ENCODE peak calls at places on chromosome 4, in ten cellular contexts. One of them, this sample, is unnamed.
A peak's percentile ranks its signal among the peaks of the same experiment; 100 is the strongest.

GRCh38 chr4:64713256-64713840 is 304.1 kb upstream of the TECRL start:
- DNase-seq in brain microvascular endothelial cell: peak; percentile 3
- DNase-seq in HCT116: no peak
- DNase-seq in thoracic aorta: no peak
- DNase-seq in lower lobe of right lung: no peak
- DNase-seq in body of pancreas: no peak
- DNase-seq in endodermal cell: no peak
- DNase-seq in neural progenitor cell: peak; percentile 23
- DNase-seq in psoas muscle: no peak
- DNase-seq in astrocyte: peak; percentile 19
- DNase-seq in this sample: no peak

GRCh38 chr4:182644326-182645050 is 272.7 kb downstream of the DCTD start:
- DNase-seq in thoracic aorta: no peak
- DNase-seq in astrocyte: peak; percentile 88
- DNase-seq in endodermal cell: no peak
- DNase-seq in neural progenitor cell: no peak
- DNase-seq in lower lobe of right lung: no peak
- DNase-seq in brain microvascular endothelial cell: peak; percentile 61
- DNase-seq in body of pancreas: no peak
- DNase-seq in HCT116: no peak
- DNase-seq in psoas muscle: no peak
- DNase-seq in this sample: no peak

GRCh38 chr4:7280906-7281305 is 88.6 kb downstream of the SORCS2 start:
- DNase-seq in brain microvascular endothelial cell: peak; percentile 13
- DNase-seq in neural progenitor cell: no peak
- DNase-seq in HCT116: no peak
- DNase-seq in psoas muscle: no peak
- DNase-seq in endodermal cell: no peak
- DNase-seq in astrocyte: peak; percentile 36
- DNase-seq in thoracic aorta: no peak
- DNase-seq in lower lobe of right lung: no peak
- DNase-seq in body of pancreas: no peak
- DNase-seq in this sample: no peak

GRCh38 chr4:153318696-153319320 is 25.7 kb upstream of the MND1 start:
- DNase-seq in psoas muscle: no peak
- DNase-seq in HCT116: peak; percentile 39
- DNase-seq in brain microvascular endothelial cell: peak; percentile 35
- DNase-seq in astrocyte: peak; percentile 14
- DNase-seq in thoracic aorta: no peak
- DNase-seq in lower lobe of right lung: no peak
- DNase-seq in body of pancreas: peak; percentile 56
- DNase-seq in endodermal cell: peak; percentile 61
- DNase-seq in neural progenitor cell: peak; percentile 58
- DNase-seq in this sample: no peak

GRCh38 chr4:12689457-12689856 is 794.7 kb downstream of the RAB28 start:
- DNase-seq in neural progenitor cell: no peak
- DNase-seq in psoas muscle: no peak
- DNase-seq in HCT116: no peak
- DNase-seq in body of pancreas: no peak
- DNase-seq in astrocyte: no peak
- DNase-seq in endodermal cell: no peak
- DNase-seq in lower lobe of right lung: no peak
- DNase-seq in thoracic aorta: no peak
- DNase-seq in brain microvascular endothelial cell: no peak
- DNase-seq in this sample: no peak

GRCh38 chr4:75135068-75135825 is 202.3 kb downstream of the PARM1 start:
- DNase-seq in thoracic aorta: no peak
- DNase-seq in body of pancreas: no peak
- DNase-seq in psoas muscle: no peak
- DNase-seq in HCT116: no peak
- DNase-seq in endodermal cell: no peak
- DNase-seq in neural progenitor cell: no peak
- DNase-seq in brain microvascular endothelial cell: no peak
- DNase-seq in lower lobe of right lung: no peak
- DNase-seq in astrocyte: no peak
- DNase-seq in this sample: no peak

GRCh38 chr4:132180020-132180427 is 969.1 kb upstream of the PCDH10 start:
- DNase-seq in endodermal cell: no peak
- DNase-seq in neural progenitor cell: no peak
- DNase-seq in brain microvascular endothelial cell: peak; percentile 37
- DNase-seq in astrocyte: peak; percentile 92
- DNase-seq in thoracic aorta: no peak
- DNase-seq in psoas muscle: no peak
- DNase-seq in HCT116: no peak
- DNase-seq in lower lobe of right lung: no peak
- DNase-seq in body of pancreas: no peak
- DNase-seq in this sample: no peak

GRCh38 chr4:146417822-146418221 is 103.9 kb downstream of the SLC10A7 start:
- DNase-seq in thoracic aorta: no peak
- DNase-seq in lower lobe of right lung: no peak
- DNase-seq in HCT116: no peak
- DNase-seq in body of pancreas: no peak
- DNase-seq in astrocyte: no peak
- DNase-seq in endodermal cell: no peak
- DNase-seq in brain microvascular endothelial cell: no peak
- DNase-seq in neural progenitor cell: no peak
- DNase-seq in psoas muscle: no peak
- DNase-seq in this sample: no peak

GRCh38 chr4:68342139-68342538 is 7.8 kb downstream of the YTHDC1 start:
- DNase-seq in HCT116: no peak
- DNase-seq in body of pancreas: no peak
- DNase-seq in astrocyte: peak; percentile 58
- DNase-seq in thoracic aorta: no peak
- DNase-seq in psoas muscle: no peak
- DNase-seq in lower lobe of right lung: peak; percentile 20
- DNase-seq in neural progenitor cell: peak; percentile 5
- DNase-seq in endodermal cell: no peak
- DNase-seq in brain microvascular endothelial cell: peak; percentile 92
- DNase-seq in this sample: no peak

GRCh38 chr4:68344049-68344448 is 5.8 kb downstream of the YTHDC1 start:
- DNase-seq in astrocyte: no peak
- DNase-seq in lower lobe of right lung: no peak
- DNase-seq in psoas muscle: no peak
- DNase-seq in HCT116: no peak
- DNase-seq in neural progenitor cell: no peak
- DNase-seq in brain microvascular endothelial cell: no peak
- DNase-seq in thoracic aorta: no peak
- DNase-seq in endodermal cell: no peak
- DNase-seq in body of pancreas: no peak
- DNase-seq in this sample: no peak

GRCh38 chr4:68347845-68348244 is 2.0 kb downstream of the YTHDC1 start:
- DNase-seq in thoracic aorta: no peak
- DNase-seq in lower lobe of right lung: no peak
- DNase-seq in astrocyte: no peak
- DNase-seq in endodermal cell: no peak
- DNase-seq in body of pancreas: no peak
- DNase-seq in brain microvascular endothelial cell: no peak
- DNase-seq in neural progenitor cell: no peak
- DNase-seq in psoas muscle: no peak
- DNase-seq in HCT116: no peak
- DNase-seq in this sample: no peak

GRCh38 chr4:68346461-68346860 is 3.4 kb downstream of the YTHDC1 start:
- DNase-seq in HCT116: no peak
- DNase-seq in lower lobe of right lung: no peak
- DNase-seq in endodermal cell: no peak
- DNase-seq in psoas muscle: no peak
- DNase-seq in neural progenitor cell: no peak
- DNase-seq in astrocyte: no peak
- DNase-seq in brain microvascular endothelial cell: no peak
- DNase-seq in body of pancreas: no peak
- DNase-seq in thoracic aorta: no peak
- DNase-seq in this sample: no peak

GRCh38 chr4:68344785-68345184 is 5.1 kb downstream of the YTHDC1 start:
- DNase-seq in body of pancreas: no peak
- DNase-seq in thoracic aorta: no peak
- DNase-seq in endodermal cell: no peak
- DNase-seq in psoas muscle: no peak
- DNase-seq in brain microvascular endothelial cell: no peak
- DNase-seq in neural progenitor cell: no peak
- DNase-seq in lower lobe of right lung: no peak
- DNase-seq in HCT116: no peak
- DNase-seq in astrocyte: no peak
- DNase-seq in this sample: no peak
- H3K4me3 ChIP-seq in body of pancreas: no peak overlapping the region
- H3K4me3 ChIP-seq in thoracic aorta: no peak overlapping the region
- H3K4me3 ChIP-seq in endodermal cell: peak overlapping the region; percentile 48
- H3K4me3 ChIP-seq in psoas muscle: no peak overlapping the region
- H3K4me3 ChIP-seq in brain microvascular endothelial cell: no peak overlapping the region
- H3K4me3 ChIP-seq in neural progenitor cell: no peak overlapping the region
- H3K4me3 ChIP-seq in lower lobe of right lung: no peak overlapping the region
- H3K4me3 ChIP-seq in HCT116: no peak overlapping the region
- H3K4me3 ChIP-seq in astrocyte: no peak overlapping the region
- H3K4me3 ChIP-seq in this sample: no peak overlapping the region

GRCh38 chr4:140144937-140145336 is 9.0 kb downstream of the MAML3 start:
- DNase-seq in endodermal cell: no peak
- DNase-seq in body of pancreas: no peak
- DNase-seq in lower lobe of right lung: no peak
- DNase-seq in brain microvascular endothelial cell: no peak
- DNase-seq in HCT116: no peak
- DNase-seq in psoas muscle: no peak
- DNase-seq in astrocyte: no peak
- DNase-seq in thoracic aorta: no peak
- DNase-seq in neural progenitor cell: peak; percentile 38
- DNase-seq in this sample: no peak

GRCh38 chr4:140138428-140138827 is 15.6 kb downstream of the MAML3 start:
- DNase-seq in HCT116: no peak
- DNase-seq in body of pancreas: peak; percentile 78
- DNase-seq in astrocyte: no peak
- DNase-seq in lower lobe of right lung: no peak
- DNase-seq in endodermal cell: no peak
- DNase-seq in thoracic aorta: no peak
- DNase-seq in neural progenitor cell: peak; percentile 40
- DNase-seq in psoas muscle: no peak
- DNase-seq in brain microvascular endothelial cell: no peak
- DNase-seq in this sample: peak; percentile 42

GRCh38 chr4:140140566-140140965 is 13.4 kb downstream of the MAML3 start:
- DNase-seq in HCT116: no peak
- DNase-seq in astrocyte: no peak
- DNase-seq in lower lobe of right lung: no peak
- DNase-seq in neural progenitor cell: no peak
- DNase-seq in psoas muscle: no peak
- DNase-seq in brain microvascular endothelial cell: no peak
- DNase-seq in thoracic aorta: no peak
- DNase-seq in endodermal cell: no peak
- DNase-seq in body of pancreas: no peak
- DNase-seq in this sample: no peak

GRCh38 chr4:140144050-140144449 is 9.9 kb downstream of the MAML3 start:
- DNase-seq in HCT116: no peak
- DNase-seq in lower lobe of right lung: no peak
- DNase-seq in body of pancreas: peak; percentile 24
- DNase-seq in thoracic aorta: no peak
- DNase-seq in astrocyte: no peak
- DNase-seq in brain microvascular endothelial cell: no peak
- DNase-seq in endodermal cell: no peak
- DNase-seq in neural progenitor cell: no peak
- DNase-seq in psoas muscle: no peak
- DNase-seq in this sample: no peak

DNA sequence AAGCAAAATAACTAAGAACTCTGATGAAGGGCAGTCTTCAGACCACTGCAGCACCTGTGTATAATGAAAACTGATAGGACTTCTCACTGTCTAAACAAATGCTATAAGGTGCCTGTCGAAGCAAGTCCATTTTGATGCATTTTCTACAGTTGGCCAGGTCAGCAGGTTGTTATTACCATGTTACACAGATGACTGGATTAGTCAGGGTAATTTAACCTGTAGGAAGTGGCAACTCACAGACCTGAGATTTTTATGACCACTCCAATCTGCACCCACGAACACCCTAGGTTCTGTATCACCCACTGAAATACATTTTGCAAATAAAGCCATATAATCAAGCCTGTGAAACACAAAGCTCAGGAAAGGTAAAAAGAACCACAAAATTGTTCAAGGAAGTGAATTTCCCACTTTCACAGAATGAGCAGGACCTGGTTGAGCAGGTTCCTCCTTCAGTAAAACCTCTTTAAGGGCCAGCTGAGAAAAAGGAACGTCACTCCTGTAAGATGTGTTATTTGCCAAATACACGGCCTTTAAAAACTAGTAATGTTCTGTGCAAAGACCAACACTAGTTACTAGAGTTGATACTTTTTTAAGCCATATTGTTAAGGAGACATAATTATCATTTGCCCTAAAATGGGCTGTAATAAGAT is 12.7 kb downstream of the MAML3 start:
- DNase-seq in endodermal cell: no peak
- DNase-seq in thoracic aorta: no peak
- DNase-seq in body of pancreas: peak; percentile 33
- DNase-seq in lower lobe of right lung: no peak
- DNase-seq in brain microvascular endothelial cell: no peak
- DNase-seq in astrocyte: no peak
- DNase-seq in psoas muscle: no peak
- DNase-seq in neural progenitor cell: no peak
- DNase-seq in HCT116: no peak
- DNase-seq in this sample: no peak
- H3K4me3 ChIP-seq in endodermal cell: no peak overlapping the region
- H3K4me3 ChIP-seq in thoracic aorta: no peak overlapping the region
- H3K4me3 ChIP-seq in body of pancreas: no peak overlapping the region
- H3K4me3 ChIP-seq in lower lobe of right lung: no peak overlapping the region
- H3K4me3 ChIP-seq in brain microvascular endothelial cell: no peak overlapping the region
- H3K4me3 ChIP-seq in astrocyte: no peak overlapping the region
- H3K4me3 ChIP-seq in psoas muscle: no peak overlapping the region
- H3K4me3 ChIP-seq in neural progenitor cell: no peak overlapping the region
- H3K4me3 ChIP-seq in HCT116: no peak overlapping the region
- H3K4me3 ChIP-seq in this sample: no peak overlapping the region

GRCh38 chr4:25308266-25308665 is 4.3 kb upstream of the ZCCHC4 start:
- DNase-seq in HCT116: no peak
- DNase-seq in thoracic aorta: no peak
- DNase-seq in endodermal cell: no peak
- DNase-seq in neural progenitor cell: no peak
- DNase-seq in psoas muscle: no peak
- DNase-seq in lower lobe of right lung: no peak
- DNase-seq in body of pancreas: no peak
- DNase-seq in brain microvascular endothelial cell: no peak
- DNase-seq in astrocyte: no peak
- DNase-seq in this sample: no peak

GRCh38 chr4:25308761-25309160 is 3.8 kb upstream of the ZCCHC4 start:
- DNase-seq in psoas muscle: no peak
- DNase-seq in thoracic aorta: no peak
- DNase-seq in astrocyte: peak; percentile 33
- DNase-seq in lower lobe of right lung: no peak
- DNase-seq in neural progenitor cell: no peak
- DNase-seq in HCT116: no peak
- DNase-seq in brain microvascular endothelial cell: peak; percentile 34
- DNase-seq in body of pancreas: no peak
- DNase-seq in endodermal cell: no peak
- DNase-seq in this sample: no peak

GRCh38 chr4:25306658-25307057 is 5.9 kb upstream of the ZCCHC4 start:
- DNase-seq in neural progenitor cell: no peak
- DNase-seq in lower lobe of right lung: no peak
- DNase-seq in thoracic aorta: no peak
- DNase-seq in brain microvascular endothelial cell: no peak
- DNase-seq in body of pancreas: no peak
- DNase-seq in HCT116: no peak
- DNase-seq in astrocyte: no peak
- DNase-seq in psoas muscle: no peak
- DNase-seq in endodermal cell: no peak
- DNase-seq in this sample: no peak

GRCh38 chr4:25310066-25310824 is 2.3 kb upstream of the ZCCHC4 start:
- DNase-seq in psoas muscle: no peak
- DNase-seq in lower lobe of right lung: no peak
- DNase-seq in HCT116: no peak
- DNase-seq in astrocyte: no peak
- DNase-seq in neural progenitor cell: no peak
- DNase-seq in thoracic aorta: no peak
- DNase-seq in endodermal cell: no peak
- DNase-seq in body of pancreas: no peak
- DNase-seq in brain microvascular endothelial cell: no peak
- DNase-seq in this sample: no peak

DNA sequence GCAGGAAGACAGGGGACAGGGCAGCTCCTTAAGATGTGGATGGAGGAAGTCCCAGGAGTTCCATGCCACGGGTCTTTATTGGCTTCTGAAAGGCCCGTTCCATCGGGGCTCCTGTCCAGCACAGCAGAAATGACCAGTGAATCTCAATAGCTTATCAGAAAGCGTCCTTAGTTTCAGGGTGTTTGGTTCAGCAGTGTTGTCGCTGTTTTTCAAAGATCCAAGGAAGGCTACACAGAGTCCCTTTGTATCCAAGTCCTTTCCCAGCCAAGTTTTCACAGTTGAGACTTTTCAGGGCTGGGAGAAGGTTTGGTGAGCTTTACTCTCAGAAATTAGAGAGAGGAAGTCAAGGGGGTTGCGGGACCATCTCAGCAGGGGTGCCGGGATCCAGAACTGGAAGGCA is 5.0 kb upstream of the ZCCHC4 start:
- DNase-seq in thoracic aorta: no peak
- DNase-seq in lower lobe of right lung: no peak
- DNase-seq in brain microvascular endothelial cell: no peak
- DNase-seq in astrocyte: no peak
- DNase-seq in HCT116: no peak
- DNase-seq in psoas muscle: no peak
- DNase-seq in body of pancreas: no peak
- DNase-seq in neural progenitor cell: no peak
- DNase-seq in endodermal cell: no peak
- DNase-seq in this sample: no peak
- H3K4me3 ChIP-seq in thoracic aorta: no peak overlapping the region
- H3K4me3 ChIP-seq in lower lobe of right lung: no peak overlapping the region
- H3K4me3 ChIP-seq in brain microvascular endothelial cell: no peak overlapping the region
- H3K4me3 ChIP-seq in astrocyte: no peak overlapping the region
- H3K4me3 ChIP-seq in HCT116: no peak overlapping the region
- H3K4me3 ChIP-seq in psoas muscle: no peak overlapping the region
- H3K4me3 ChIP-seq in body of pancreas: no peak overlapping the region
- H3K4me3 ChIP-seq in neural progenitor cell: no peak overlapping the region
- H3K4me3 ChIP-seq in endodermal cell: no peak overlapping the region
- H3K4me3 ChIP-seq in this sample: no peak overlapping the region

DNA sequence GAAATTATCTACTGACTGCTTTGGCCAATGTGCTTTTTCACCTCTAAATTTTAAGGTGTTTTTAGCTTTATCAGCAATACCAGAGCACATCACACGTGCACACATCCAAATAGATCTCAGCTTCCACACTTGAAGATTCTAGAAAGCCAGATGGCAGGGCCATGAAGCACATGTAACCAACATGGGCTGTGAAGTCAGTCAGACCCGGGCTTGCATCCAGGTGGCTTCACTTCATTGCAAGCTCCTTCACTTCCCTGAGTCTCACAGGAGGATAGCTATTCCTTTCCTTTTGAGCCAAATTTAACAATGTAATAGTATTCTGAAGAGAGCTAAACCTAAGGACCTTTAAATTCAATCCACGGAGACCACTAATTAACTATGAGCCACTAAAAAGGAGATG is 86.5 kb downstream of the SH3RF1 start:
- DNase-seq in psoas muscle: no peak
- DNase-seq in neural progenitor cell: no peak
- DNase-seq in brain microvascular endothelial cell: no peak
- DNase-seq in thoracic aorta: no peak
- DNase-seq in endodermal cell: no peak
- DNase-seq in lower lobe of right lung: no peak
- DNase-seq in astrocyte: peak; percentile 31
- DNase-seq in body of pancreas: peak; percentile 23
- DNase-seq in HCT116: no peak
- DNase-seq in this sample: no peak
- H3K4me3 ChIP-seq in psoas muscle: no peak overlapping the region
- H3K4me3 ChIP-seq in neural progenitor cell: no peak overlapping the region
- H3K4me3 ChIP-seq in brain microvascular endothelial cell: no peak overlapping the region
- H3K4me3 ChIP-seq in thoracic aorta: no peak overlapping the region
- H3K4me3 ChIP-seq in endodermal cell: no peak overlapping the region
- H3K4me3 ChIP-seq in lower lobe of right lung: no peak overlapping the region
- H3K4me3 ChIP-seq in astrocyte: no peak overlapping the region
- H3K4me3 ChIP-seq in body of pancreas: no peak overlapping the region
- H3K4me3 ChIP-seq in HCT116: no peak overlapping the region
- H3K4me3 ChIP-seq in this sample: no peak overlapping the region

This sample was measured in Caco-2.